ENCODE peak calls at places on chromosomes 11 and 22, in five cellular contexts. One of them, this sample, is unnamed.

GRCh38 chr11:87180743-87181142 is 143.0 kb downstream of the TMEM135 start:
- DNase-seq in astrocyte of the cerebellum: peak
- DNase-seq in CD8-positive, alpha-beta T cell: no peak
- DNase-seq in gastrocnemius medialis: no peak
- DNase-seq in adrenal gland: no peak
- DNase-seq in this sample: no peak

GRCh38 chr11:65288706-65289536 is 25.7 kb upstream of the CDC42EP2 start:
- DNase-seq in gastrocnemius medialis: peak
- DNase-seq in CD8-positive, alpha-beta T cell: no peak
- DNase-seq in adrenal gland: no peak
- DNase-seq in astrocyte of the cerebellum: no peak
- DNase-seq in this sample: no peak

GRCh38 chr11:6298605-6299004 is 21.7 kb downstream of the CAVIN3 start:
- DNase-seq in CD8-positive, alpha-beta T cell: no peak
- DNase-seq in adrenal gland: peak
- DNase-seq in astrocyte of the cerebellum: no peak
- DNase-seq in gastrocnemius medialis: no peak
- DNase-seq in this sample: no peak

GRCh38 chr22:30891781-30892180 is 76.8 kb downstream of the MORC2 start:
- DNase-seq in astrocyte of the cerebellum: no peak
- DNase-seq in adrenal gland: no peak
- DNase-seq in CD8-positive, alpha-beta T cell: no peak
- DNase-seq in gastrocnemius medialis: no peak
- DNase-seq in this sample: no peak

GRCh38 chr11:95835768-95836488 is 45.6 kb downstream of the CEP57 start:
- DNase-seq in astrocyte of the cerebellum: peak
- DNase-seq in CD8-positive, alpha-beta T cell: peak
- DNase-seq in gastrocnemius medialis: peak
- DNase-seq in adrenal gland: peak
- DNase-seq in this sample: no peak

GRCh38 chr22:30305519-30305905 is 16.2 kb upstream of the CASTOR1 start:
- DNase-seq in astrocyte of the cerebellum: no peak
- DNase-seq in adrenal gland: peak
- DNase-seq in CD8-positive, alpha-beta T cell: no peak
- DNase-seq in gastrocnemius medialis: peak
- DNase-seq in this sample: no peak

GRCh38 chr22:38942702-38943101 is 14.7 kb upstream of the APOBEC3A start:
- DNase-seq in astrocyte of the cerebellum: no peak
- DNase-seq in gastrocnemius medialis: no peak
- DNase-seq in adrenal gland: no peak
- DNase-seq in CD8-positive, alpha-beta T cell: no peak
- DNase-seq in this sample: no peak

GRCh38 chr11:87012673-87013072 is 25.1 kb upstream of the TMEM135 start:
- DNase-seq in CD8-positive, alpha-beta T cell: no peak
- DNase-seq in astrocyte of the cerebellum: no peak
- DNase-seq in gastrocnemius medialis: no peak
- DNase-seq in adrenal gland: no peak
- DNase-seq in this sample: no peak

GRCh38 chr11:64562723-64563351 is 28.2 kb upstream of the SLC22A12 start:
- DNase-seq in gastrocnemius medialis: no peak
- DNase-seq in CD8-positive, alpha-beta T cell: no peak
- DNase-seq in adrenal gland: no peak
- DNase-seq in astrocyte of the cerebellum: no peak
- DNase-seq in this sample: no peak

GRCh38 chr11:1851437-1852180 is 1.3 kb upstream of the LSP1 start:
- DNase-seq in adrenal gland: no peak
- DNase-seq in gastrocnemius medialis: no peak
- DNase-seq in CD8-positive, alpha-beta T cell: no peak
- DNase-seq in astrocyte of the cerebellum: no peak
- DNase-seq in this sample: no peak

GRCh38 chr11:46265764-46266163 is 11.7 kb upstream of the CREB3L1 start:
- DNase-seq in gastrocnemius medialis: no peak
- DNase-seq in adrenal gland: no peak
- DNase-seq in astrocyte of the cerebellum: no peak
- DNase-seq in CD8-positive, alpha-beta T cell: no peak
- DNase-seq in this sample: no peak

GRCh38 chr11:92296138-92296515 is 71.5 kb downstream of the FAT3 start:
- DNase-seq in astrocyte of the cerebellum: peak
- DNase-seq in gastrocnemius medialis: no peak
- DNase-seq in adrenal gland: no peak
- DNase-seq in CD8-positive, alpha-beta T cell: no peak
- DNase-seq in this sample: no peak

GRCh38 chr11:12719221-12719620 is 45.0 kb downstream of the TEAD1 start:
- DNase-seq in CD8-positive, alpha-beta T cell: no peak
- DNase-seq in astrocyte of the cerebellum: no peak
- DNase-seq in gastrocnemius medialis: no peak
- DNase-seq in adrenal gland: no peak
- DNase-seq in this sample: no peak

GRCh38 chr11:65224939-65225283 is 36.9 kb upstream of the POLA2 start:
- DNase-seq in CD8-positive, alpha-beta T cell: no peak
- DNase-seq in adrenal gland: no peak
- DNase-seq in astrocyte of the cerebellum: peak
- DNase-seq in gastrocnemius medialis: no peak
- DNase-seq in this sample: no peak

GRCh38 chr11:87425943-87426342 is 388.2 kb downstream of the TMEM135 start:
- DNase-seq in astrocyte of the cerebellum: peak
- DNase-seq in CD8-positive, alpha-beta T cell: no peak
- DNase-seq in adrenal gland: no peak
- DNase-seq in gastrocnemius medialis: no peak
- DNase-seq in this sample: no peak

GRCh38 chr11:85977751-85978160 is 91.1 kb downstream of the PICALM start:
- DNase-seq in adrenal gland: no peak
- DNase-seq in astrocyte of the cerebellum: no peak
- DNase-seq in CD8-positive, alpha-beta T cell: no peak
- DNase-seq in gastrocnemius medialis: no peak
- DNase-seq in this sample: no peak

GRCh38 chr11:65787649-65788622 is 1.1 kb downstream of the OVOL1 start:
- DNase-seq in astrocyte of the cerebellum: no peak
- DNase-seq in CD8-positive, alpha-beta T cell: no peak
- DNase-seq in gastrocnemius medialis: no peak
- DNase-seq in adrenal gland: no peak
- DNase-seq in this sample: no peak

GRCh38 chr11:44622190-44622650 is 56.8 kb downstream of the CD82 start:
- DNase-seq in CD8-positive, alpha-beta T cell: no peak
- DNase-seq in gastrocnemius medialis: no peak
- DNase-seq in astrocyte of the cerebellum: no peak
- DNase-seq in adrenal gland: peak
- DNase-seq in this sample: no peak

GRCh38 chr22:34508797-34509196 is 557.2 kb upstream of the ISX start:
- DNase-seq in adrenal gland: no peak
- DNase-seq in CD8-positive, alpha-beta T cell: no peak
- DNase-seq in gastrocnemius medialis: no peak
- DNase-seq in astrocyte of the cerebellum: no peak
- DNase-seq in this sample: no peak

GRCh38 chr11:67351275-67352005 is 1.9 kb downstream of the POLD4 start:
- DNase-seq in gastrocnemius medialis: no peak
- DNase-seq in CD8-positive, alpha-beta T cell: no peak
- DNase-seq in astrocyte of the cerebellum: no peak
- DNase-seq in adrenal gland: peak
- DNase-seq in this sample: peak

GRCh38 chr11:58509730-58510129 is 1.8 kb upstream of the OR5B21 start:
- DNase-seq in astrocyte of the cerebellum: no peak
- DNase-seq in adrenal gland: no peak
- DNase-seq in gastrocnemius medialis: no peak
- DNase-seq in CD8-positive, alpha-beta T cell: no peak
- DNase-seq in this sample: no peak

GRCh38 chr22:41561335-41561734 is 525 bp downstream of the CSDC2 start:
- DNase-seq in adrenal gland: peak
- DNase-seq in CD8-positive, alpha-beta T cell: no peak
- DNase-seq in astrocyte of the cerebellum: no peak
- DNase-seq in gastrocnemius medialis: no peak
- DNase-seq in this sample: no peak

GRCh38 chr22:28741758-28742561 is at the start of the genes CHEK2 and HSCB:
- DNase-seq in gastrocnemius medialis: peak
- DNase-seq in astrocyte of the cerebellum: peak
- DNase-seq in adrenal gland: peak
- DNase-seq in CD8-positive, alpha-beta T cell: peak
- DNase-seq in this sample: peak
- TF ChIP-seq CTCF in gastrocnemius medialis: no peak
- TF ChIP-seq CTCF in astrocyte of the cerebellum: no peak
- TF ChIP-seq CTCF in adrenal gland: no peak
- TF ChIP-seq CTCF in CD8-positive, alpha-beta T cell: no peak
- TF ChIP-seq CTCF in this sample: peak

GRCh38 chr11:81967242-81967641 is 766.4 kb downstream of the FAM181B start:
- DNase-seq in astrocyte of the cerebellum: no peak
- DNase-seq in adrenal gland: no peak
- DNase-seq in gastrocnemius medialis: no peak
- DNase-seq in CD8-positive, alpha-beta T cell: no peak
- DNase-seq in this sample: no peak

GRCh38 chr11:81959341-81959740 is 774.3 kb downstream of the FAM181B start:
- DNase-seq in CD8-positive, alpha-beta T cell: no peak
- DNase-seq in gastrocnemius medialis: no peak
- DNase-seq in adrenal gland: no peak
- DNase-seq in astrocyte of the cerebellum: no peak
- DNase-seq in this sample: no peak

GRCh38 chr11:81966340-81966739 is 767.3 kb downstream of the FAM181B start:
- DNase-seq in CD8-positive, alpha-beta T cell: no peak
- DNase-seq in adrenal gland: no peak
- DNase-seq in gastrocnemius medialis: no peak
- DNase-seq in astrocyte of the cerebellum: peak
- DNase-seq in this sample: no peak

DNA sequence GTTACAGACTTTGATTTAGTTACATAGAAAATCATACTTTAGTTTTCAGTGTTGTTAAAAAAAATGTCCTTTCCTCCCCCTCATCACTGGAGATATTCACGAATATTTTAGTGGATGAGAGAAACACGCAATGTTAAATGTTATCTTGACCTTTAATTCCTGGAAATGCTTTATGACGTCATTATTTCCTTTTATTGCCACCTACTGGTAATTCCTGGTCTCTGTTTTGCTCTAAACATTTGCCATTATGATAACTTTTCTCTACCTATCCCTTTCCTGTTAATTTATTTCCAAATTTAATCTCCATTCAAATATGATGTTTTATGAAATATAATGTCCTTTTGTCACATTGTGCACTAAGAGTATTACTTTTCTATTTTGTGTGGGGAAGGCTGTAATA is 770.6 kb downstream of the FAM181B start:
- DNase-seq in adrenal gland: no peak
- DNase-seq in CD8-positive, alpha-beta T cell: no peak
- DNase-seq in astrocyte of the cerebellum: no peak
- DNase-seq in gastrocnemius medialis: no peak
- DNase-seq in this sample: no peak
- TF ChIP-seq CTCF in adrenal gland: no peak
- TF ChIP-seq CTCF in CD8-positive, alpha-beta T cell: no peak
- TF ChIP-seq CTCF in astrocyte of the cerebellum: no peak
- TF ChIP-seq CTCF in gastrocnemius medialis: no peak
- TF ChIP-seq CTCF in this sample: peak

GRCh38 chr11:62676698-62677097 is 2.2 kb downstream of the UBXN1 start:
- DNase-seq in gastrocnemius medialis: no peak
- DNase-seq in adrenal gland: no peak
- DNase-seq in CD8-positive, alpha-beta T cell: no peak
- DNase-seq in astrocyte of the cerebellum: no peak
- DNase-seq in this sample: no peak
- TF ChIP-seq CTCF in gastrocnemius medialis: no peak
- TF ChIP-seq CTCF in adrenal gland: no peak
- TF ChIP-seq CTCF in CD8-positive, alpha-beta T cell: no peak
- TF ChIP-seq CTCF in astrocyte of the cerebellum: peak
- TF ChIP-seq CTCF in this sample: no peak

GRCh38 chr11:15010860-15011259 is 38.7 kb upstream of the CALCA start:
- DNase-seq in gastrocnemius medialis: no peak
- DNase-seq in adrenal gland: no peak
- DNase-seq in CD8-positive, alpha-beta T cell: no peak
- DNase-seq in astrocyte of the cerebellum: no peak
- DNase-seq in this sample: no peak

GRCh38 chr11:15011741-15012140 is 39.6 kb upstream of the CALCA start:
- DNase-seq in astrocyte of the cerebellum: no peak
- DNase-seq in gastrocnemius medialis: no peak
- DNase-seq in adrenal gland: no peak
- DNase-seq in CD8-positive, alpha-beta T cell: no peak
- DNase-seq in this sample: no peak

GRCh38 chr11:15006139-15006759 is 34.1 kb upstream of the CALCA start:
- DNase-seq in adrenal gland: no peak
- DNase-seq in astrocyte of the cerebellum: peak
- DNase-seq in CD8-positive, alpha-beta T cell: no peak
- DNase-seq in gastrocnemius medialis: no peak
- DNase-seq in this sample: no peak
- TF ChIP-seq CTCF in adrenal gland: no peak
- TF ChIP-seq CTCF in astrocyte of the cerebellum: no peak
- TF ChIP-seq CTCF in CD8-positive, alpha-beta T cell: peak
- TF ChIP-seq CTCF in gastrocnemius medialis: no peak
- TF ChIP-seq CTCF in this sample: peak

GRCh38 chr11:112518371-112518770 is 257.7 kb upstream of the PLET1 start:
- DNase-seq in adrenal gland: no peak
- DNase-seq in gastrocnemius medialis: no peak
- DNase-seq in astrocyte of the cerebellum: no peak
- DNase-seq in CD8-positive, alpha-beta T cell: no peak
- DNase-seq in this sample: no peak
- TF ChIP-seq CTCF in adrenal gland: no peak
- TF ChIP-seq CTCF in gastrocnemius medialis: no peak
- TF ChIP-seq CTCF in astrocyte of the cerebellum: no peak
- TF ChIP-seq CTCF in CD8-positive, alpha-beta T cell: no peak
- TF ChIP-seq CTCF in this sample: no peak

DNA sequence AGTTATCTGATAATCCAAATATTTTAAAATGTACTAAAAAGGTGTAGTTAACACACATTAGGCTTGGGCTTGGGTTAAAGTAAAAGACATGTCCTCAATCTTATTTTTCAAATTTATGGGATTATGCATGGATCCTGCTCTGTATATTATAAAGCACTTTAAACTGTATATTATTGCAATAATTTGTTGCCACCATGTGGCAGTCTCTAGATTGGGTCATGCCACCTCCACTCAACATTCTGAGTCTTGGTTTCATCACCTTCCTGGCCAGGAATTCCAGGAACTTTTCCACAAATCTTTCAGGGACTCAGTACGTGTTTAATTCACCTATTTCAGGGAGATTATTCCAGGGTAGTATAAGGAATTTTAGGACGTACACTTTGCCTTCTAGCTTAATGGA is 695.5 kb downstream of the FAM181B start:
- DNase-seq in gastrocnemius medialis: no peak
- DNase-seq in astrocyte of the cerebellum: no peak
- DNase-seq in CD8-positive, alpha-beta T cell: no peak
- DNase-seq in adrenal gland: no peak
- DNase-seq in this sample: no peak
- TF ChIP-seq CTCF in gastrocnemius medialis: no peak
- TF ChIP-seq CTCF in astrocyte of the cerebellum: peak
- TF ChIP-seq CTCF in CD8-positive, alpha-beta T cell: no peak
- TF ChIP-seq CTCF in adrenal gland: peak
- TF ChIP-seq CTCF in this sample: peak

GRCh38 chr22:46833228-46833627 is 70.8 kb downstream of the TBC1D22A start:
- DNase-seq in gastrocnemius medialis: no peak
- DNase-seq in adrenal gland: no peak
- DNase-seq in CD8-positive, alpha-beta T cell: no peak
- DNase-seq in astrocyte of the cerebellum: no peak
- DNase-seq in this sample: no peak
- TF ChIP-seq CTCF in gastrocnemius medialis: no peak
- TF ChIP-seq CTCF in adrenal gland: no peak
- TF ChIP-seq CTCF in CD8-positive, alpha-beta T cell: no peak
- TF ChIP-seq CTCF in astrocyte of the cerebellum: peak
- TF ChIP-seq CTCF in this sample: no peak

This sample was measured in D721Med.